ENCODE peak calls at places on chromosomes 3 and 15, in eight cellular contexts. One of them, this sample, is unnamed. For H3K4me1, the result is how much of the 10 kb centered on the place peaks cover.

GRCh38 chr3:149581248-149581647 is 76.6 kb downstream of the WWTR1 start:
- DNase-seq in IMR-90: no peak
- DNase-seq in cardiac muscle cell: no peak
- DNase-seq in tibial nerve: no peak
- DNase-seq in pancreas: no peak
- DNase-seq in adrenal gland: no peak
- DNase-seq in right atrium auricular region: no peak
- DNase-seq in HAP-1: no peak
- DNase-seq in this sample: no peak

GRCh38 chr3:124510290-124510689 is 220.0 kb upstream of the UMPS start:
- DNase-seq in IMR-90: peak
- DNase-seq in cardiac muscle cell: no peak
- DNase-seq in tibial nerve: no peak
- DNase-seq in pancreas: no peak
- DNase-seq in adrenal gland: no peak
- DNase-seq in right atrium auricular region: no peak
- DNase-seq in HAP-1: no peak
- DNase-seq in this sample: no peak

GRCh38 chr3:55143928-55144671 is 216.2 kb upstream of the LRTM1 start:
- DNase-seq in IMR-90: peak
- DNase-seq in cardiac muscle cell: no peak
- DNase-seq in tibial nerve: no peak
- DNase-seq in pancreas: no peak
- DNase-seq in adrenal gland: no peak
- DNase-seq in right atrium auricular region: no peak
- DNase-seq in HAP-1: no peak
- DNase-seq in this sample: no peak

GRCh38 chr15:80801891-80802680 is 22.9 kb downstream of the CEMIP start:
- DNase-seq in IMR-90: no peak
- DNase-seq in cardiac muscle cell: no peak
- DNase-seq in tibial nerve: no peak
- DNase-seq in pancreas: no peak
- DNase-seq in adrenal gland: no peak
- DNase-seq in right atrium auricular region: no peak
- DNase-seq in HAP-1: no peak
- DNase-seq in this sample: no peak

GRCh38 chr3:13016083-13016725 is 57.0 kb downstream of the IQSEC1 start:
- DNase-seq in IMR-90: no peak
- DNase-seq in cardiac muscle cell: no peak
- DNase-seq in tibial nerve: no peak
- DNase-seq in pancreas: no peak
- DNase-seq in adrenal gland: peak
- DNase-seq in right atrium auricular region: peak
- DNase-seq in HAP-1: no peak
- DNase-seq in this sample: no peak

GRCh38 chr3:119236756-119237155 is 3.9 kb downstream of the B4GALT4 start:
- DNase-seq in IMR-90: no peak
- DNase-seq in cardiac muscle cell: no peak
- DNase-seq in tibial nerve: no peak
- DNase-seq in pancreas: no peak
- DNase-seq in adrenal gland: no peak
- DNase-seq in right atrium auricular region: no peak
- DNase-seq in HAP-1: no peak
- DNase-seq in this sample: no peak

GRCh38 chr3:27675287-27675686 is 46.8 kb downstream of the EOMES start:
- DNase-seq in IMR-90: peak
- DNase-seq in cardiac muscle cell: no peak
- DNase-seq in tibial nerve: no peak
- DNase-seq in pancreas: no peak
- DNase-seq in adrenal gland: no peak
- DNase-seq in right atrium auricular region: no peak
- DNase-seq in HAP-1: no peak
- DNase-seq in this sample: no peak

GRCh38 chr3:146581877-146582508 is 23.2 kb downstream of the PLSCR5 start:
- DNase-seq in IMR-90: peak
- DNase-seq in cardiac muscle cell: no peak
- DNase-seq in tibial nerve: no peak
- DNase-seq in pancreas: no peak
- DNase-seq in adrenal gland: no peak
- DNase-seq in right atrium auricular region: no peak
- DNase-seq in HAP-1: peak
- DNase-seq in this sample: no peak

GRCh38 chr3:127729556-127730056 is 56.9 kb downstream of the ABTB1 start:
- DNase-seq in IMR-90: peak
- DNase-seq in cardiac muscle cell: no peak
- DNase-seq in tibial nerve: no peak
- DNase-seq in pancreas: no peak
- DNase-seq in adrenal gland: no peak
- DNase-seq in right atrium auricular region: no peak
- DNase-seq in HAP-1: no peak
- DNase-seq in this sample: no peak

GRCh38 chr15:84113919-84114318 is 121.7 kb upstream of the GOLGA6L4 start:
- DNase-seq in IMR-90: no peak
- DNase-seq in cardiac muscle cell: no peak
- DNase-seq in tibial nerve: no peak
- DNase-seq in pancreas: no peak
- DNase-seq in adrenal gland: no peak
- DNase-seq in right atrium auricular region: no peak
- DNase-seq in HAP-1: no peak
- DNase-seq in this sample: no peak

GRCh38 chr3:77539677-77540076 is 499.8 kb downstream of the ROBO2 start:
- DNase-seq in IMR-90: no peak
- DNase-seq in cardiac muscle cell: no peak
- DNase-seq in tibial nerve: no peak
- DNase-seq in pancreas: no peak
- DNase-seq in adrenal gland: no peak
- DNase-seq in right atrium auricular region: no peak
- DNase-seq in HAP-1: no peak
- DNase-seq in this sample: no peak

GRCh38 chr3:71987828-71988227 is 202.9 kb upstream of the PROK2 start:
- DNase-seq in IMR-90: no peak
- DNase-seq in cardiac muscle cell: no peak
- DNase-seq in tibial nerve: no peak
- DNase-seq in pancreas: no peak
- DNase-seq in adrenal gland: peak
- DNase-seq in right atrium auricular region: no peak
- DNase-seq in HAP-1: no peak
- DNase-seq in this sample: no peak

GRCh38 chr3:185176756-185177359 is 24.0 kb upstream of the C3orf70 start:
- DNase-seq in IMR-90: peak
- DNase-seq in cardiac muscle cell: peak
- DNase-seq in tibial nerve: peak
- DNase-seq in pancreas: no peak
- DNase-seq in adrenal gland: no peak
- DNase-seq in right atrium auricular region: peak
- DNase-seq in HAP-1: peak
- DNase-seq in this sample: no peak

GRCh38 chr3:8555705-8556314 is 54.2 kb downstream of the LMCD1 start:
- DNase-seq in IMR-90: peak
- DNase-seq in cardiac muscle cell: no peak
- DNase-seq in tibial nerve: no peak
- DNase-seq in pancreas: no peak
- DNase-seq in adrenal gland: no peak
- DNase-seq in right atrium auricular region: no peak
- DNase-seq in HAP-1: no peak
- DNase-seq in this sample: no peak

GRCh38 chr3:125916376-125916978 is 52.5 kb upstream of the ROPN1B start:
- DNase-seq in IMR-90: peak
- DNase-seq in cardiac muscle cell: peak
- DNase-seq in tibial nerve: peak
- DNase-seq in pancreas: no peak
- DNase-seq in adrenal gland: no peak
- DNase-seq in right atrium auricular region: no peak
- DNase-seq in HAP-1: peak
- DNase-seq in this sample: peak

GRCh38 chr3:113136071-113136470 is 75.3 kb upstream of the BOC start:
- DNase-seq in IMR-90: peak
- DNase-seq in cardiac muscle cell: peak
- DNase-seq in tibial nerve: no peak
- DNase-seq in pancreas: no peak
- DNase-seq in adrenal gland: no peak
- DNase-seq in right atrium auricular region: no peak
- DNase-seq in HAP-1: peak
- DNase-seq in this sample: peak

GRCh38 chr15:91471410-91471993 is 371.4 kb downstream of the SV2B start:
- DNase-seq in IMR-90: peak
- DNase-seq in cardiac muscle cell: no peak
- DNase-seq in tibial nerve: no peak
- DNase-seq in pancreas: no peak
- DNase-seq in adrenal gland: peak
- DNase-seq in right atrium auricular region: no peak
- DNase-seq in HAP-1: no peak
- DNase-seq in this sample: no peak

GRCh38 chr3:126111126-126111551 is 27.2 kb upstream of the SLC41A3 start:
- DNase-seq in IMR-90: no peak
- DNase-seq in cardiac muscle cell: no peak
- DNase-seq in tibial nerve: no peak
- DNase-seq in pancreas: no peak
- DNase-seq in adrenal gland: peak
- DNase-seq in right atrium auricular region: peak
- DNase-seq in HAP-1: no peak
- DNase-seq in this sample: no peak

GRCh38 chr3:176359211-176359610 is 838.1 kb downstream of the TBL1XR1 start:
- DNase-seq in IMR-90: no peak
- DNase-seq in cardiac muscle cell: no peak
- DNase-seq in tibial nerve: no peak
- DNase-seq in pancreas: no peak
- DNase-seq in adrenal gland: no peak
- DNase-seq in right atrium auricular region: no peak
- DNase-seq in HAP-1: no peak
- DNase-seq in this sample: no peak

GRCh38 chr3:18386274-18386673 is 38.9 kb downstream of the SATB1 start:
- DNase-seq in IMR-90: no peak
- DNase-seq in cardiac muscle cell: no peak
- DNase-seq in tibial nerve: no peak
- DNase-seq in pancreas: no peak
- DNase-seq in adrenal gland: no peak
- DNase-seq in right atrium auricular region: no peak
- DNase-seq in HAP-1: no peak
- DNase-seq in this sample: no peak

GRCh38 chr3:55218577-55218976 is 268.5 kb downstream of the WNT5A start:
- DNase-seq in IMR-90: no peak
- DNase-seq in cardiac muscle cell: no peak
- DNase-seq in tibial nerve: no peak
- DNase-seq in pancreas: no peak
- DNase-seq in adrenal gland: no peak
- DNase-seq in right atrium auricular region: no peak
- DNase-seq in HAP-1: no peak
- DNase-seq in this sample: no peak

DNA sequence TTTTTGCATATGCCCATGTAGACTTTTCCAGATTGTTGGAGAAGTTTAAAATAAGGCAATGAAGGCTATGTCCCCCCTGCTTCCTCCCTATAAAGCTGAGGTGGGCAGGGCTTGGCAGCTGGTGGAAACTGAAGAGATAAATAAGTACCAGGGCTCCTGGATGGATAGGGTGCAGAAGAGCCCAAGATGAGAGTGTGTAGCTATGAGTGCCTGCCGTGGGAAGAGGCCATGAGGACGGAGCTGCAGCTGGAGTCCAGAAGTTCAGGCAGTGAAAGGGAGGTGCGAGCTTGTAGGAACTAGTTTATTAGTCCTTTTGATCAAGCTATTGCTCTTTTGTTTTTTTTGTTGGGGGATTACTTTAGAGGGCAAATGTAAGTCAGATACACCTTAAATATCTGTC is 52.4 kb downstream of the PHLDB2 start:
- DNase-seq in IMR-90: no peak
- DNase-seq in cardiac muscle cell: no peak
- DNase-seq in tibial nerve: no peak
- DNase-seq in pancreas: no peak
- DNase-seq in adrenal gland: no peak
- DNase-seq in right atrium auricular region: no peak
- DNase-seq in HAP-1: no peak
- DNase-seq in this sample: no peak
- H3K4me1 ChIP-seq in IMR-90: under half
- H3K4me1 ChIP-seq in cardiac muscle cell: under half
- H3K4me1 ChIP-seq in tibial nerve: half or more
- H3K4me1 ChIP-seq in pancreas: under half
- H3K4me1 ChIP-seq in adrenal gland: under half
- H3K4me1 ChIP-seq in right atrium auricular region: under half
- H3K4me1 ChIP-seq in HAP-1: under half
- H3K4me1 ChIP-seq in this sample: under half

GRCh38 chr3:181703701-181704420 is 7.9 kb upstream of the SOX2 start:
- DNase-seq in IMR-90: no peak
- DNase-seq in cardiac muscle cell: no peak
- DNase-seq in tibial nerve: no peak
- DNase-seq in pancreas: no peak
- DNase-seq in adrenal gland: no peak
- DNase-seq in right atrium auricular region: no peak
- DNase-seq in HAP-1: no peak
- DNase-seq in this sample: no peak
- H3K4me3 ChIP-seq in IMR-90: no peak
- H3K4me3 ChIP-seq in cardiac muscle cell: no peak
- H3K4me3 ChIP-seq in tibial nerve: no peak
- H3K4me3 ChIP-seq in pancreas: no peak
- H3K4me3 ChIP-seq in adrenal gland: no peak
- H3K4me3 ChIP-seq in right atrium auricular region: no peak
- H3K4me3 ChIP-seq in HAP-1: no peak
- H3K4me3 ChIP-seq in this sample: no peak

DNA sequence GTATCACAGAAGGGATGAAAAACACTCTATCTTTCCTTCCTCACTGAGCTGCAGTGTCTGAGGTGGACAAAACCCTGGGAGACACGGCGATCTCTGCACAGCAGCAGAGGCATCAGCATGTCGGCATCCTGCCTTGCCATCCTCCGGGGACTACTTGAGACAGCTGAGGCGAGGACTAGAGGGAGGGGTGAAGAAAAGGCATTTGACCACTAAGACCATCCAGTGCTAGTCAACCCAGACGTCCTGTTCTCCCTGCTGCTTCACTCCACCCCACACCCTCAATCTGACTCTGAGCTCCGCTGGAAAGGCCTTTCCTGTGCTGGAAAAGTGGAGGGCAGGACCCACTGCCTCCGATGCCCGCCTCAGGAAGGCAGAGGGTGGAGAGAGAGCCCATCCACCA is 67.3 kb downstream of the VGLL4 start:
- DNase-seq in IMR-90: no peak
- DNase-seq in cardiac muscle cell: no peak
- DNase-seq in tibial nerve: no peak
- DNase-seq in pancreas: no peak
- DNase-seq in adrenal gland: no peak
- DNase-seq in right atrium auricular region: no peak
- DNase-seq in HAP-1: no peak
- DNase-seq in this sample: no peak
- H3K4me1 ChIP-seq in IMR-90: under half
- H3K4me1 ChIP-seq in cardiac muscle cell: under half
- H3K4me1 ChIP-seq in tibial nerve: half or more
- H3K4me1 ChIP-seq in pancreas: under half
- H3K4me1 ChIP-seq in adrenal gland: under half
- H3K4me1 ChIP-seq in right atrium auricular region: under half
- H3K4me1 ChIP-seq in HAP-1: under half
- H3K4me1 ChIP-seq in this sample: under half

DNA sequence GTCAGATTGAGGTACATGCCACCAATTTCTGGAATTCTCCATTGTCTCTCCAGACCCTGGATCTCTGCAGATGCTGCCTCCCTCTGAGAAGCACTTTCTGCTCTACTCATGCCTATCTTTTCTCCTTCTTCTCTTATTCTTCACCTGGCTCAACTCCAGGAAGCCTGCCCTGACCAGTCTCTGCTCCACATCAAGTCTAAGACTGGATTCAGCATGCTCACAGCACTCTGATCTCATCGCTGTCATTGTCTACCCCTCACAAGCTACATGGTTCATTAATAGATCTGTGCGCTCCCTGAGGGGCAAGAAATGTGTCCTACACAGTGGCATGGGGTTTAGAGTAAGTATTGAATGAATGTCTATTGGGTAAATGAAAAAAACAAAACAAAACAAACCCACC is 38.7 kb downstream of the CCR4 start:
- DNase-seq in IMR-90: no peak
- DNase-seq in cardiac muscle cell: no peak
- DNase-seq in tibial nerve: no peak
- DNase-seq in pancreas: no peak
- DNase-seq in adrenal gland: no peak
- DNase-seq in right atrium auricular region: no peak
- DNase-seq in HAP-1: no peak
- DNase-seq in this sample: no peak
- H3K4me3 ChIP-seq in IMR-90: no peak
- H3K4me3 ChIP-seq in cardiac muscle cell: no peak
- H3K4me3 ChIP-seq in tibial nerve: no peak
- H3K4me3 ChIP-seq in pancreas: no peak
- H3K4me3 ChIP-seq in adrenal gland: no peak
- H3K4me3 ChIP-seq in right atrium auricular region: no peak
- H3K4me3 ChIP-seq in HAP-1: no peak
- H3K4me3 ChIP-seq in this sample: no peak

This sample was measured in prostate gland.